ENCODE peak calls at places on chromosomes 1 and 21, in seven cellular contexts. H, U, S, W, N, D and O are unnamed samples.

GRCh38 chr1:39701092-39701460 is 9.8 kb upstream of the HPCAL4 start:
- DNase-seq in H (no peak), U (no peak), S (peak), W (no peak), N (peak), D (no peak), O (no peak)

GRCh38 chr1:226549937-226550670 is 1.5 kb downstream of the STUM start:
- DNase-seq in H (no peak), U (peak), S (peak), W (peak), N (no peak), D (peak), O (no peak)

GRCh38 chr1:15249032-15249601 is 2.1 kb downstream of the FHAD1 start:
- DNase-seq in H (peak), U (peak), S (no peak), W (no peak), N (peak), D (no peak), O (no peak)

GRCh38 chr1:65343286-65343685 is 33.9 kb downstream of the DNAJC6 start:
- DNase-seq in H (no peak), U (no peak), S (peak), W (no peak), N (peak), D (no peak), O (no peak)

GRCh38 chr1:53413175-53414001 is 45.8 kb upstream of the DMRTB1 start:
- DNase-seq in H (peak), U (peak), S (peak), W (no peak), N (peak), D (no peak), O (no peak)

GRCh38 chr1:23984417-23985186 is 4.5 kb upstream of the SRSF10 start:
- DNase-seq in H (no peak), U (no peak), S (peak), W (no peak), N (peak), D (no peak), O (no peak)

GRCh38 chr1:12244078-12244477 is 14.2 kb downstream of the VPS13D start:
- DNase-seq in H (no peak), U (no peak), S (no peak), W (peak), N (no peak), D (no peak), O (peak)

GRCh38 chr1:17183388-17184160 is 21.4 kb upstream of the PADI1 start:
- DNase-seq in H (no peak), U (no peak), S (no peak), W (no peak), N (no peak), D (no peak), O (no peak)

GRCh38 chr1:117783586-117784396 is 145.6 kb downstream of the GDAP2 start:
- DNase-seq in H (no peak), U (no peak), S (no peak), W (no peak), N (no peak), D (no peak), O (no peak)

GRCh38 chr1:232059726-232060360 is 433.3 kb downstream of the DISC1 start:
- DNase-seq in H (no peak), U (no peak), S (no peak), W (no peak), N (no peak), D (no peak), O (no peak)

GRCh38 chr1:209884665-209885117 is 53.3 kb upstream of the SYT14 start:
- DNase-seq in H (peak), U (no peak), S (peak), W (no peak), N (peak), D (no peak), O (peak)

GRCh38 chr21:35352066-35352770 is 303.1 kb upstream of the RUNX1 start:
- DNase-seq in H (no peak), U (no peak), S (peak), W (no peak), N (peak), D (no peak), O (no peak)

GRCh38 chr1:245500546-245500945 is 345.8 kb downstream of the KIF26B start:
- DNase-seq in H (no peak), U (no peak), S (peak), W (no peak), N (no peak), D (no peak), O (no peak)

GRCh38 chr1:97906567-97907228 is 14.1 kb downstream of the DPYD start:
- DNase-seq in H (no peak), U (no peak), S (peak), W (no peak), N (peak), D (no peak), O (no peak)

GRCh38 chr1:47679826-47680225 is 242.0 kb downstream of the FOXD2 start:
- DNase-seq in H (no peak), U (no peak), S (no peak), W (no peak), N (no peak), D (no peak), O (no peak)

GRCh38 chr1:52842643-52843310 is at the start of gene ZYG11A:
- DNase-seq in H (peak), U (peak), S (peak), W (peak), N (peak), D (peak), O (peak)

GRCh38 chr1:47713960-47714359 is 276.1 kb downstream of the FOXD2 start:
- DNase-seq in H (no peak), U (no peak), S (no peak), W (no peak), N (no peak), D (no peak), O (no peak)

GRCh38 chr21:34691396-34692032 is 22.7 kb downstream of the CLIC6 start:
- DNase-seq in H (no peak), U (no peak), S (no peak), W (no peak), N (no peak), D (no peak), O (no peak)

GRCh38 chr1:236058141-236058626 is 6.7 kb downstream of the NID1 start:
- DNase-seq in H (no peak), U (no peak), S (no peak), W (no peak), N (no peak), D (no peak), O (no peak)

GRCh38 chr1:20361805-20362381 is 71.2 kb downstream of the VWA5B1 start:
- DNase-seq in H (no peak), U (no peak), S (peak), W (peak), N (peak), D (peak), O (peak)

GRCh38 chr1:170290226-170290625 is 144.5 kb downstream of the NTMT2 start:
- DNase-seq in H (no peak), U (no peak), S (no peak), W (no peak), N (no peak), D (no peak), O (no peak)

GRCh38 chr21:45074048-45074817 is at the start of gene ADARB1:
- DNase-seq in H (peak), U (peak), S (peak), W (peak), N (peak), D (peak), O (peak)

GRCh38 chr1:170271430-170271829 is 125.7 kb downstream of the NTMT2 start:
- DNase-seq in H (no peak), U (no peak), S (no peak), W (no peak), N (no peak), D (no peak), O (no peak)

GRCh38 chr1:84862810-84863251 is 30.2 kb downstream of the LPAR3 start:
- DNase-seq in H (peak), U (peak), S (no peak), W (no peak), N (no peak), D (no peak), O (no peak)